ENCODE peak calls at places on chromosomes 13 and 19, in eight cellular contexts. V is left colon; T is T-cell; F is activated naive CD8-positive, alpha-beta T cell treated with anti-CD3 and anti-CD28 coated beads, Interleukin-2, amount 10 ng/mL, durations not matched to agents 7 days and 5 days; W is A549; J is activated CD8-positive, alpha-beta T cell treated with anti-CD3 and anti-CD28 coated beads for 36 hours; X is heart right ventricle; E is psoas muscle. H is an unnamed sample.

GRCh38 chr13:66996503-66996902 is 233.6 kb downstream of the PCDH9 start:
- ATAC-seq in V (no peak), T (no peak), F (no peak), W (no peak), J (no peak), X (no peak), E (no peak), H (no peak)

GRCh38 chr13:32248789-32249188 is 66.4 kb downstream of the ZAR1L start:
- ATAC-seq in V (no peak), T (no peak), F (no peak), W (no peak), J (no peak), X (no peak), E (no peak), H (no peak)

GRCh38 chr13:49877629-49878218 is 58.4 kb downstream of the SPRYD7 start:
- ATAC-seq in V (no peak), T (no peak), F (no peak), W (no peak), J (no peak), X (no peak), E (no peak), H (no peak)

GRCh38 chr19:51551673-51552440 is 19.2 kb upstream of the ZNF175 start:
- ATAC-seq in V (no peak), T (no peak), F (no peak), W (no peak), J (no peak), X (no peak), E (no peak), H (no peak)

GRCh38 chr19:35845215-35846037 is 6.9 kb downstream of the NPHS1 start:
- ATAC-seq in V (peak; percentile 79), T (peak; percentile 31), F (peak; percentile 40), W (peak; percentile 58), J (peak; percentile 50), X (no peak), E (no peak), H (peak; percentile 34)

GRCh38 chr19:3357731-3358391 is 8.5 kb upstream of the NFIC start:
- ATAC-seq in V (no peak), T (no peak), F (no peak), W (no peak), J (peak; percentile 3), X (no peak), E (no peak), H (no peak)

GRCh38 chr19:45322744-45323281 is at the start of gene CKM:
- ATAC-seq in V (no peak), T (no peak), F (no peak), W (no peak), J (no peak), X (peak; percentile 82), E (peak; percentile 55), H (no peak)

GRCh38 chr13:93805736-93806135 is 579.1 kb downstream of the GPC6 start:
- ATAC-seq in V (no peak), T (no peak), F (no peak), W (no peak), J (no peak), X (no peak), E (no peak), H (no peak)

GRCh38 chr13:49524740-49525501 is 29.2 kb downstream of the PHF11 start:
- ATAC-seq in V (no peak), T (no peak), F (no peak), W (no peak), J (peak; percentile 30), X (no peak), E (no peak), H (no peak)

GRCh38 chr13:43881580-43881979 is 1.9 kb downstream of the LACC1 start:
- ATAC-seq in V (no peak), T (no peak), F (no peak), W (no peak), J (no peak), X (no peak), E (no peak), H (no peak)

GRCh38 chr13:33135097-33135496 is 118.9 kb downstream of the KL start:
- ATAC-seq in V (peak; percentile 81), T (no peak), F (no peak), W (no peak), J (no peak), X (no peak), E (no peak), H (no peak)

GRCh38 chr13:97101912-97102311 is 107.6 kb upstream of the OXGR1 start:
- ATAC-seq in V (no peak), T (no peak), F (no peak), W (no peak), J (peak; percentile 56), X (no peak), E (no peak), H (no peak)

GRCh38 chr13:96650301-96650886 is 343.9 kb downstream of the OXGR1 start:
- ATAC-seq in V (no peak), T (no peak), F (no peak), W (no peak), J (no peak), X (no peak), E (no peak), H (no peak)

GRCh38 chr19:40392894-40393517 is 3.0 kb upstream of the HIPK4 start:
- ATAC-seq in V (peak; percentile 88), T (no peak), F (no peak), W (peak; percentile 78), J (no peak), X (peak; percentile 18), E (peak; percentile 85), H (no peak)

GRCh38 chr19:18878058-18878797 is 17.7 kb downstream of the CERS1 start:
- ATAC-seq in V (no peak), T (no peak), F (no peak), W (no peak), J (no peak), X (no peak), E (no peak), H (peak; percentile 29)

GRCh38 chr19:47509973-47510372 is 4.9 kb downstream of the NAPA start:
- ATAC-seq in V (no peak), T (no peak), F (no peak), W (no peak), J (no peak), X (no peak), E (peak; percentile 53), H (no peak)

H was measured in gastroesophageal sphincter.